ENCODE peak calls at places on chromosomes 16 and 17, in ten cellular contexts. N is Caco-2, S is endothelial cell, F is GM12864, M is endothelial cell of umbilical vein, D is CD14-positive monocyte, C is ovary, G is tibial nerve, A is RWPE1, Z is body of pancreas. E is an unnamed sample.

GRCh38 chr16:72530434-72530833 is 358.5 kb upstream of the PMFBP1 start:
- DNase-seq in F (peak), C (no peak), G (no peak), Z (no peak), A (peak), M (peak), S (no peak), N (no peak), D (no peak), E (peak)

GRCh38 chr17:41507315-41507880 is 2.0 kb upstream of the KRT13 start:
- DNase-seq in A (peak), F (no peak), G (no peak), Z (no peak), D (no peak), C (no peak), M (no peak), S (no peak), N (no peak), E (no peak)

GRCh38 chr17:50665838-50666237 is 31.2 kb downstream of the ABCC3 start:
- DNase-seq in D (no peak), G (no peak), Z (no peak), M (no peak), S (no peak), A (no peak), F (no peak), C (no peak), N (no peak), E (no peak)

GRCh38 chr17:2700031-2700490 is 11.5 kb downstream of the CLUH start:
- DNase-seq in G (no peak), M (no peak), A (no peak), N (no peak), D (no peak), F (no peak), Z (no peak), C (peak), S (no peak), E (no peak)

GRCh38 chr17:50470451-50470850 is 1.8 kb upstream of the CHAD start:
- DNase-seq in N (no peak), A (no peak), F (no peak), C (no peak), M (no peak), D (no peak), G (no peak), S (no peak), Z (no peak), E (no peak)

GRCh38 chr16:89174055-89174827 is 2.7 kb downstream of the CDH15 start:
- DNase-seq in S (no peak), G (no peak), M (no peak), N (no peak), C (no peak), D (no peak), Z (no peak), F (no peak), A (no peak), E (no peak)

GRCh38 chr17:3985800-3986199 is 21.6 kb upstream of the ATP2A3 start:
- DNase-seq in M (peak), S (no peak), G (no peak), A (no peak), F (no peak), Z (no peak), N (no peak), C (no peak), D (no peak), E (no peak)

GRCh38 chr16:1678500-1679098 is 520 bp downstream of the JPT2 start:
- DNase-seq in N (peak), Z (peak), M (peak), C (peak), S (peak), F (no peak), A (peak), G (peak), D (no peak), E (peak)

GRCh38 chr17:7922499-7923289 is 6.6 kb upstream of the RNF227 start:
- DNase-seq in A (peak), S (peak), Z (peak), F (no peak), C (peak), D (peak), M (peak), G (peak), N (peak), E (no peak)

GRCh38 chr17:78412403-78412802 is 34.0 kb downstream of the PGS1 start:
- DNase-seq in M (no peak), N (peak), G (no peak), A (no peak), F (no peak), D (peak), C (no peak), Z (no peak), S (no peak), E (no peak)

GRCh38 chr17:5629133-5629532 is 44.8 kb upstream of the NLRP1 start:
- DNase-seq in G (no peak), M (no peak), D (no peak), Z (no peak), F (no peak), N (no peak), C (no peak), S (no peak), A (no peak), E (no peak)

GRCh38 chr17:35986643-35987042 is at the start of gene CCL14:
- DNase-seq in F (no peak), M (peak), N (no peak), D (no peak), S (no peak), C (no peak), G (no peak), A (no peak), Z (no peak), E (no peak)

GRCh38 chr17:40564883-40565744 is at the start of gene CCR7:
- DNase-seq in F (no peak), D (no peak), M (no peak), C (no peak), G (no peak), Z (no peak), S (no peak), N (no peak), A (no peak), E (no peak)

GRCh38 chr16:84930298-84931106 is 80.8 kb downstream of the ZDHHC7 start:
- DNase-seq in F (no peak), G (no peak), N (no peak), A (no peak), C (no peak), D (no peak), Z (no peak), M (no peak), S (no peak), E (no peak)

GRCh38 chr17:60750645-60751044 is 73.0 kb downstream of the BCAS3 start:
- DNase-seq in A (no peak), C (no peak), D (no peak), S (no peak), M (no peak), F (no peak), N (no peak), G (no peak), Z (no peak), E (no peak)

GRCh38 chr17:19250421-19251141 is 13.4 kb downstream of the EPN2 start:
- DNase-seq in G (no peak), C (no peak), N (no peak), S (no peak), M (no peak), D (no peak), Z (no peak), F (no peak), A (no peak), E (no peak)

GRCh38 chr17:61402978-61403845 is 3.6 kb downstream of the TBX2 start:
- DNase-seq in D (no peak), A (no peak), M (no peak), S (no peak), F (no peak), N (no peak), Z (no peak), C (no peak), G (no peak), E (no peak)

GRCh38 chr16:89358030-89359005 is 132.0 kb downstream of the ANKRD11 start:
- DNase-seq in G (no peak), M (no peak), F (no peak), D (no peak), A (no peak), C (no peak), S (no peak), N (no peak), Z (no peak), E (peak)

GRCh38 chr16:56317998-56318912 is 107.1 kb downstream of the AMFR start:
- DNase-seq in N (peak), G (peak), M (peak), Z (peak), D (peak), F (no peak), S (peak), C (peak), A (peak), E (peak)

GRCh38 chr17:38728290-38728831 is 1.8 kb upstream of the CISD3 start:
- DNase-seq in N (no peak), C (no peak), F (no peak), M (no peak), A (no peak), D (no peak), G (no peak), Z (no peak), S (no peak), E (peak)

GRCh38 chr17:12574525-12574924 is 91.2 kb upstream of the MYOCD start:
- DNase-seq in N (no peak), M (no peak), G (no peak), C (no peak), S (no peak), D (no peak), Z (no peak), F (no peak), A (no peak), E (no peak)

GRCh38 chr16:9955677-9956076 is 226.6 kb downstream of the GRIN2A start:
- DNase-seq in F (no peak), S (no peak), N (no peak), A (no peak), G (no peak), M (no peak), D (no peak), C (no peak), Z (no peak), E (no peak)

GRCh38 chr16:11546522-11547485 is 39.9 kb downstream of the LITAF start:
- DNase-seq in S (no peak), M (no peak), N (no peak), F (no peak), C (no peak), Z (no peak), D (no peak), G (no peak), A (no peak), E (no peak)

GRCh38 chr16:72092832-72093447 is 480 bp downstream of the TXNL4B start:
- DNase-seq in D (no peak), Z (no peak), S (peak), G (no peak), F (no peak), C (no peak), N (peak), M (peak), A (peak), E (no peak)

DNA sequence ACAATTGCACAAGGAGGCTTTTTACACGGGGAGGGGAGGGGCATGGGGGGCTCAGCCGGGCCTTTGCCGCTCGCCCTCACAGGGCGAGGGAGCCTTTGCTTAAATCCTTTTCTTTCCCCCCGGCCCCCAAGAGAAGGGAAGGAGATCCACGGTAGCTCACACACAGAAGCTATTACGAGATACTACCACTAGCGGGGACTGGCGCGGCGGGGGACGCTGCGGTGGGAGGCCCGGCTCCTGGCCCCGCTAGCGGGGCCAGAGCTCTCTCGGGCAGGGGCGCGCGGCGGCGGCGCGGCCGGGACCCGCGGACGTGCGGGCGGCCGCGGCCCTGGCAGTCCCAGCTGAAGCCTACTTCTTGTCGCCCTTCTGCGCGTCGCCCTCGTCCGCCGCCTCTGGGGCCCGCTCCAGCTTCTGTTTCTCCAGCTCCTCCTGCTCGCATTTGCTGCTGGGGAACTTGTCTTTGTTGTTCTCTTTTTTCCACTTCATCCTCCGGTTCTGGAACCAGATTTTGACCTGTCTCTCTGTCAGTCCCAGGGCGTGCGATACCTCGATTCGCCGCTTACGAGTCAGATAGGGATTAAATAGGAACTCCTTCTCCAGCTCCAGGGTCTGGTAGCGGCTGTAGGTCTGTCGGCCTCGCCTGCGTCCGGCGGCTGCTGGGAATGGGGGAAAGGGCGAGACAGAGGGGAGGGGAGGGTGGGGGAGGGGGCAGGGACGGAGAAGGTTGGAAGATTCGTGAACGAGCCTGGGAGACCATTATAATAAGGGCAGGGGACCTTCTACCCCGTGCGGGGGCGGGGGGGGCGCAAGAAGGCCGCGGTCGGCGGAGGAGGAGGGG is 2.0 kb downstream of the HOXB8 start:
- DNase-seq in M (peak), S (no peak), C (no peak), F (no peak), D (no peak), Z (no peak), G (no peak), A (no peak), N (peak), E (no peak)
- TF ChIP-seq CTCF in M (peak), S (peak), C (no peak), F (peak), D (peak), Z (peak), G (peak), A (peak), N (peak), E (no peak)

DNA sequence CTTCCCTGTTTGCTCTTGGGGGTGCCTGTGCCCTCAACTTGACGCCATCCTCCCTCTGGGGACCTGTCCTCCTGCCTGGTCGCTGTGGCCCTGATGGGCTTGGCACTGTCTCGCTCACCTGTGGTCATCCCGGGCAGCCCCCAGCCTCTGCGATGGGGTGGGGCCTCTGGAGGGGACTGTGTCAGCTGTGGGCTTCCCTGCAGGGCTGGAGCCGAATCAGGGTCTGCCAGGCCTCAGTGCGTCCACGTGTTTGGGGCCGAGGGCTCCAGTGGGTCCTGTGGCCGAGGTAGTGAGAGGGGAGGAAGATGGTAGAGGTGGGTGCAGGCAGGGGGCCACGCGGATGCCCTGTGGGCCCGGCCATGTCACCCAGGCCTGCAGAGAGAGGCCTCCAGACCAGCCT is 8.0 kb downstream of the PIGQ start:
- DNase-seq in Z (no peak), D (no peak), G (no peak), S (no peak), A (no peak), F (no peak), M (no peak), C (no peak), N (no peak), E (no peak)
- TF ChIP-seq CTCF in Z (no peak), D (no peak), G (no peak), S (no peak), A (no peak), F (no peak), M (no peak), C (no peak), N (no peak), E (no peak)

GRCh38 chr17:44334315-44335181 is 9.9 kb upstream of the SLC25A39 start:
- DNase-seq in F (no peak), A (no peak), S (no peak), Z (no peak), D (no peak), M (no peak), G (no peak), C (no peak), N (no peak), E (peak)

GRCh38 chr17:44333371-44333770 is 8.7 kb upstream of the SLC25A39 start:
- DNase-seq in C (no peak), D (peak), S (no peak), N (no peak), A (no peak), F (no peak), Z (no peak), G (no peak), M (no peak), E (peak)

GRCh38 chr17:44327715-44328449 is 3.3 kb upstream of the SLC25A39 start:
- DNase-seq in G (no peak), N (no peak), Z (no peak), D (no peak), A (no peak), S (no peak), M (no peak), C (no peak), F (no peak), E (no peak)

GRCh38 chr17:44326867-44327444 is 2.3 kb upstream of the SLC25A39 start:
- DNase-seq in N (peak), C (peak), F (peak), M (peak), S (peak), G (peak), Z (peak), A (peak), D (peak), E (peak)

GRCh38 chr17:44331249-44331760 is 6.7 kb upstream of the SLC25A39 start:
- DNase-seq in Z (peak), A (no peak), M (peak), N (peak), G (peak), D (peak), C (peak), F (no peak), S (peak), E (peak)
- TF ChIP-seq CTCF in Z (peak), A (peak), M (peak), N (peak), G (peak), D (peak), C (peak), F (peak), S (peak), E (peak)

GRCh38 chr17:80544655-80545498 is at the start of gene RPTOR:
- DNase-seq in C (peak), D (peak), M (peak), N (peak), G (peak), A (peak), Z (peak), S (peak), F (peak), E (peak)
- TF ChIP-seq CTCF in C (no peak), D (no peak), M (no peak), N (no peak), G (no peak), A (no peak), Z (no peak), S (no peak), F (no peak), E (no peak)

E was measured in HL-60.